ENCODE peak calls at places on chromosomes 11 and 22, in five cellular contexts. One of them, this sample, is unnamed.

GRCh38 chr11:104490182-104490581 is 326.2 kb upstream of the PDGFD start:
- DNase-seq in endodermal cell: peak; percentile 43
- DNase-seq in small intestine: no peak
- DNase-seq in upper lobe of right lung: no peak
- DNase-seq in IMR-90: no peak
- DNase-seq in this sample: no peak

GRCh38 chr11:38013157-38013556 is 1415.1 kb upstream of the RAG2 start:
- DNase-seq in endodermal cell: no peak
- DNase-seq in small intestine: no peak
- DNase-seq in upper lobe of right lung: no peak
- DNase-seq in IMR-90: no peak
- DNase-seq in this sample: no peak

GRCh38 chr11:1224491-1225385 is 1.9 kb downstream of the MUC5B start:
- DNase-seq in endodermal cell: peak; percentile 84
- DNase-seq in small intestine: no peak
- DNase-seq in upper lobe of right lung: peak; percentile 56
- DNase-seq in IMR-90: no peak
- DNase-seq in this sample: peak; percentile 97

GRCh38 chr11:6022954-6023353 is 7.6 kb downstream of the OR56A1 start:
- DNase-seq in endodermal cell: peak; percentile 63
- DNase-seq in small intestine: peak; percentile 37
- DNase-seq in upper lobe of right lung: no peak
- DNase-seq in IMR-90: peak; percentile 43
- DNase-seq in this sample: peak; percentile 37

GRCh38 chr11:45922425-45923082 is at the start of gene LARGE2:
- DNase-seq in endodermal cell: peak; percentile 93
- DNase-seq in small intestine: no peak
- DNase-seq in upper lobe of right lung: peak; percentile 91
- DNase-seq in IMR-90: no peak
- DNase-seq in this sample: peak; percentile 99

GRCh38 chr22:26215766-26216165 is 46.5 kb downstream of the SEZ6L start:
- DNase-seq in endodermal cell: no peak
- DNase-seq in small intestine: no peak
- DNase-seq in upper lobe of right lung: no peak
- DNase-seq in IMR-90: no peak
- DNase-seq in this sample: no peak

GRCh38 chr22:20015187-20015625 is 1.4 kb downstream of the ARVCF start:
- DNase-seq in endodermal cell: no peak
- DNase-seq in small intestine: no peak
- DNase-seq in upper lobe of right lung: no peak
- DNase-seq in IMR-90: no peak
- DNase-seq in this sample: no peak

GRCh38 chr11:5317301-5317700 is 6.8 kb downstream of the OR51B2 start:
- DNase-seq in endodermal cell: no peak
- DNase-seq in small intestine: no peak
- DNase-seq in upper lobe of right lung: no peak
- DNase-seq in IMR-90: no peak
- DNase-seq in this sample: no peak

GRCh38 chr11:843818-844692 is 1.4 kb downstream of the TSPAN4 start:
- DNase-seq in endodermal cell: peak; percentile 96
- DNase-seq in small intestine: peak; percentile 27
- DNase-seq in upper lobe of right lung: peak; percentile 97
- DNase-seq in IMR-90: peak; percentile 90
- DNase-seq in this sample: peak; percentile 97

GRCh38 chr11:126990716-126991480 is 9.7 kb downstream of the KIRREL3 start:
- DNase-seq in endodermal cell: no peak
- DNase-seq in small intestine: no peak
- DNase-seq in upper lobe of right lung: no peak
- DNase-seq in IMR-90: peak; percentile 40
- DNase-seq in this sample: no peak

GRCh38 chr11:30346068-30346688 is 23.3 kb downstream of the ARL14EP start:
- DNase-seq in endodermal cell: no peak
- DNase-seq in small intestine: peak; percentile 47
- DNase-seq in upper lobe of right lung: no peak
- DNase-seq in IMR-90: peak; percentile 62
- DNase-seq in this sample: peak; percentile 24

GRCh38 chr22:35684270-35684700 is 33.4 kb upstream of the APOL5 start:
- DNase-seq in endodermal cell: peak; percentile 75
- DNase-seq in small intestine: no peak
- DNase-seq in upper lobe of right lung: no peak
- DNase-seq in IMR-90: peak; percentile 38
- DNase-seq in this sample: peak; percentile 24

GRCh38 chr22:35684732-35685131 is 32.9 kb upstream of the APOL5 start:
- DNase-seq in endodermal cell: no peak
- DNase-seq in small intestine: no peak
- DNase-seq in upper lobe of right lung: no peak
- DNase-seq in IMR-90: no peak
- DNase-seq in this sample: no peak

GRCh38 chr22:35687461-35687860 is 30.2 kb upstream of the APOL5 start:
- DNase-seq in endodermal cell: no peak
- DNase-seq in small intestine: no peak
- DNase-seq in upper lobe of right lung: no peak
- DNase-seq in IMR-90: no peak
- DNase-seq in this sample: no peak

GRCh38 chr22:35686298-35686697 is 31.4 kb upstream of the APOL5 start:
- DNase-seq in endodermal cell: no peak
- DNase-seq in small intestine: no peak
- DNase-seq in upper lobe of right lung: no peak
- DNase-seq in IMR-90: no peak
- DNase-seq in this sample: no peak

DNA sequence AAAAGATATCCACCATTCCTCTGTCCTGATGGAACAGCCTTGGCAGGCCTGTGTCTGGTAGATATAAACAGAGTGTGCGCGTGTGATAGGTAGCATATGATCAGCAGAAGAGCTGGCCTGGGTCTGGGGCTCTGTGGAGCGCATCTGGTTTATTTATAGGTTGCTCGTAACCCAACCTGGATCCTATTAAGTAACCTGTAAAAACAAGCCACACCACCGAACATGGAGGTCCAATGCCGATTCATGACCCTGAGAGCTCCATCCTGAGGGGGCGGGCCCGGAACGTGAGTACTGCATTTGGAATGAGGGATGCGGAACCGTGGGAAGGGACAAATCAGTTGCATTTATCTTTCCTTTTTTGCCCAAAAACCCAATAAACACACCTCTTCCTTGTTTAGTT is 31.9 kb upstream of the APOL5 start:
- DNase-seq in endodermal cell: no peak
- DNase-seq in small intestine: no peak
- DNase-seq in upper lobe of right lung: no peak
- DNase-seq in IMR-90: peak; percentile 50
- DNase-seq in this sample: no peak
- H3K4me3 ChIP-seq in endodermal cell: no peak overlapping the region
- H3K4me3 ChIP-seq in small intestine: no peak overlapping the region
- H3K4me3 ChIP-seq in upper lobe of right lung: no peak overlapping the region
- H3K4me3 ChIP-seq in IMR-90: no peak overlapping the region
- H3K4me3 ChIP-seq in this sample: no peak overlapping the region

GRCh38 chr11:66274219-66274618 is 3.8 kb upstream of the CNIH2 start:
- DNase-seq in endodermal cell: no peak
- DNase-seq in small intestine: no peak
- DNase-seq in upper lobe of right lung: no peak
- DNase-seq in IMR-90: no peak
- DNase-seq in this sample: no peak

GRCh38 chr11:66272600-66272999 is 4.2 kb downstream of the RAB1B start:
- DNase-seq in endodermal cell: no peak
- DNase-seq in small intestine: no peak
- DNase-seq in upper lobe of right lung: no peak
- DNase-seq in IMR-90: no peak
- DNase-seq in this sample: no peak

GRCh38 chr11:66268953-66269906 is 791 bp downstream of the RAB1B start:
- DNase-seq in endodermal cell: peak; percentile 78
- DNase-seq in small intestine: peak; percentile 51
- DNase-seq in upper lobe of right lung: peak; percentile 73
- DNase-seq in IMR-90: peak; percentile 48
- DNase-seq in this sample: peak; percentile 89

GRCh38 chr11:66268210-66268952 is at the start of gene RAB1B:
- DNase-seq in endodermal cell: peak; percentile 100
- DNase-seq in small intestine: peak; percentile 100
- DNase-seq in upper lobe of right lung: peak; percentile 100
- DNase-seq in IMR-90: peak; percentile 99
- DNase-seq in this sample: peak; percentile 99

GRCh38 chr11:66271816-66272215 is 3.4 kb downstream of the RAB1B start:
- DNase-seq in endodermal cell: no peak
- DNase-seq in small intestine: no peak
- DNase-seq in upper lobe of right lung: no peak
- DNase-seq in IMR-90: no peak
- DNase-seq in this sample: no peak
- H3K36me3 ChIP-seq in endodermal cell: peaks cover 42% of the 10 kb centered on the region
- H3K36me3 ChIP-seq in small intestine: peaks cover 29% of the 10 kb centered on the region
- H3K36me3 ChIP-seq in upper lobe of right lung: peaks cover 47% of the 10 kb centered on the region
- H3K36me3 ChIP-seq in IMR-90: peaks cover 50% of the 10 kb centered on the region
- H3K36me3 ChIP-seq in this sample: peaks cover 23% of the 10 kb centered on the region

GRCh38 chr11:124747406-124748099 is 4.5 kb downstream of the VSIG2 start:
- DNase-seq in endodermal cell: no peak
- DNase-seq in small intestine: no peak
- DNase-seq in upper lobe of right lung: no peak
- DNase-seq in IMR-90: no peak
- DNase-seq in this sample: peak; percentile 63

GRCh38 chr11:124749920-124750319 is 2.1 kb downstream of the VSIG2 start:
- DNase-seq in endodermal cell: peak; percentile 6
- DNase-seq in small intestine: no peak
- DNase-seq in upper lobe of right lung: no peak
- DNase-seq in IMR-90: no peak
- DNase-seq in this sample: no peak

GRCh38 chr11:124748481-124749338 is 3.3 kb downstream of the VSIG2 start:
- DNase-seq in endodermal cell: peak; percentile 34
- DNase-seq in small intestine: no peak
- DNase-seq in upper lobe of right lung: no peak
- DNase-seq in IMR-90: peak; percentile 56
- DNase-seq in this sample: peak; percentile 22

GRCh38 chr11:124746621-124747243 is 5.3 kb downstream of the VSIG2 start:
- DNase-seq in endodermal cell: peak; percentile 96
- DNase-seq in small intestine: peak; percentile 95
- DNase-seq in upper lobe of right lung: peak; percentile 94
- DNase-seq in IMR-90: peak; percentile 72
- DNase-seq in this sample: peak; percentile 97

GRCh38 chr11:124748100-124748418 is 4.0 kb downstream of the VSIG2 start:
- DNase-seq in endodermal cell: no peak
- DNase-seq in small intestine: no peak
- DNase-seq in upper lobe of right lung: no peak
- DNase-seq in IMR-90: no peak
- DNase-seq in this sample: peak; percentile 23
- H3K27me3 ChIP-seq in endodermal cell: peaks cover 93% of the 10 kb centered on the region
- H3K27me3 ChIP-seq in small intestine: no peaks in the 10 kb centered on the region
- H3K27me3 ChIP-seq in upper lobe of right lung: no peaks in the 10 kb centered on the region
- H3K27me3 ChIP-seq in IMR-90: no peaks in the 10 kb centered on the region
- H3K27me3 ChIP-seq in this sample: peaks cover 95% of the 10 kb centered on the region

GRCh38 chr11:112784323-112785073 is 176.7 kb upstream of the NCAM1 start:
- DNase-seq in endodermal cell: peak; percentile 70
- DNase-seq in small intestine: no peak
- DNase-seq in upper lobe of right lung: no peak
- DNase-seq in IMR-90: no peak
- DNase-seq in this sample: peak; percentile 75
- H3K4me3 ChIP-seq in endodermal cell: no peak overlapping the region
- H3K4me3 ChIP-seq in small intestine: no peak overlapping the region
- H3K4me3 ChIP-seq in upper lobe of right lung: no peak overlapping the region
- H3K4me3 ChIP-seq in IMR-90: no peak overlapping the region
- H3K4me3 ChIP-seq in this sample: no peak overlapping the region

GRCh38 chr11:32323814-32324130 is 111.6 kb downstream of the WT1 start:
- DNase-seq in endodermal cell: no peak
- DNase-seq in small intestine: no peak
- DNase-seq in upper lobe of right lung: no peak
- DNase-seq in IMR-90: no peak
- DNase-seq in this sample: no peak
- H3K36me3 ChIP-seq in endodermal cell: no peaks in the 10 kb centered on the region
- H3K36me3 ChIP-seq in small intestine: no peaks in the 10 kb centered on the region
- H3K36me3 ChIP-seq in upper lobe of right lung: no peaks in the 10 kb centered on the region
- H3K36me3 ChIP-seq in IMR-90: no peaks in the 10 kb centered on the region
- H3K36me3 ChIP-seq in this sample: no peaks in the 10 kb centered on the region

GRCh38 chr11:114058026-114058706 is 1.3 kb upstream of the ZBTB16 start:
- DNase-seq in endodermal cell: peak; percentile 78
- DNase-seq in small intestine: peak; percentile 17
- DNase-seq in upper lobe of right lung: peak; percentile 82
- DNase-seq in IMR-90: no peak
- DNase-seq in this sample: peak; percentile 54
- H3K27me3 ChIP-seq in endodermal cell: peaks cover 98% of the 10 kb centered on the region
- H3K27me3 ChIP-seq in small intestine: no peaks in the 10 kb centered on the region
- H3K27me3 ChIP-seq in upper lobe of right lung: no peaks in the 10 kb centered on the region
- H3K27me3 ChIP-seq in IMR-90: peaks cover 63% of the 10 kb centered on the region
- H3K27me3 ChIP-seq in this sample: peaks cover 67% of the 10 kb centered on the region

GRCh38 chr11:118915941-118916841 is 9.5 kb downstream of the BCL9L start:
- DNase-seq in endodermal cell: no peak
- DNase-seq in small intestine: no peak
- DNase-seq in upper lobe of right lung: no peak
- DNase-seq in IMR-90: no peak
- DNase-seq in this sample: peak; percentile 16

GRCh38 chr11:118916842-118917388 is 8.8 kb downstream of the BCL9L start:
- DNase-seq in endodermal cell: peak; percentile 96
- DNase-seq in small intestine: no peak
- DNase-seq in upper lobe of right lung: no peak
- DNase-seq in IMR-90: peak; percentile 75
- DNase-seq in this sample: peak; percentile 70

GRCh38 chr11:118918686-118919280 is 6.9 kb downstream of the BCL9L start:
- DNase-seq in endodermal cell: no peak
- DNase-seq in small intestine: peak; percentile 45
- DNase-seq in upper lobe of right lung: no peak
- DNase-seq in IMR-90: peak; percentile 43
- DNase-seq in this sample: no peak

GRCh38 chr11:118917488-118918127 is 8.1 kb downstream of the BCL9L start:
- DNase-seq in endodermal cell: peak; percentile 79
- DNase-seq in small intestine: peak; percentile 97
- DNase-seq in upper lobe of right lung: no peak
- DNase-seq in IMR-90: peak; percentile 91
- DNase-seq in this sample: peak; percentile 52

DNA sequence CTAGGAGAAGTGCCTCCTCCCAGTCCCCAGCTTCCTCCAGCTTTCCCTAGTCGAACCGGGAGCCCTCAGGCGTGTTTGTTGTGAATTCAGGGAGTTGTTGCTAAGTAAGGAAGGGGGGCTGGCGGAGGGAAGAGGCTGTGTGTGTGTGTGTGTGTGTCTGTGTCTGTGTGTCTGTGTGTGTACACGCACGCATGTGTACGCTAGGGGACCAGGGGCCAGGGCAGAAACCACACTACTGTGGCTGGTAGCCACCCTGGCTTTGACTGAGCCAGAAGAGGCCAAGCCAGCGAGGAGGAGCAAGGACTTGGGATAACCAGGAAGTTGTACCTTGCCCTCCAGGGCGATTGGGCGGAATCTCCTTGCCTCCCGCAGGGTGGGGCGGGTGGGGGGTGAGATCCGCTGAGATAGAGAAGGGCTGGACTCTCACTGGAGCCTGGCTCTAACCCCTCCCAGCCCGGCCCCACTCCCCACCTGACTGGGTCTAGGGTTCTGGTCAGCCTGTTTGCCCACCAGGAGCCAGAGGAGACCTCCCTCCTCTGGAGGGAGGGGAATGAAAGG is 7.5 kb downstream of the BCL9L start:
- DNase-seq in endodermal cell: peak; percentile 95
- DNase-seq in small intestine: peak; percentile 98
- DNase-seq in upper lobe of right lung: no peak
- DNase-seq in IMR-90: peak; percentile 91
- DNase-seq in this sample: peak; percentile 78
- H3K4me3 ChIP-seq in endodermal cell: peak overlapping the region; percentile 77
- H3K4me3 ChIP-seq in small intestine: peak overlapping the region; percentile 17
- H3K4me3 ChIP-seq in upper lobe of right lung: peak overlapping the region; percentile 31
- H3K4me3 ChIP-seq in IMR-90: peak overlapping the region; percentile 12
- H3K4me3 ChIP-seq in this sample: peak overlapping the region; percentile 34

GRCh38 chr11:61417670-61418069 is 12.1 kb downstream of the CPSF7 start:
- DNase-seq in endodermal cell: no peak
- DNase-seq in small intestine: no peak
- DNase-seq in upper lobe of right lung: no peak
- DNase-seq in IMR-90: peak; percentile 30
- DNase-seq in this sample: no peak
- H3K36me3 ChIP-seq in endodermal cell: peaks cover 95% of the 10 kb centered on the region
- H3K36me3 ChIP-seq in small intestine: peaks cover 37% of the 10 kb centered on the region
- H3K36me3 ChIP-seq in upper lobe of right lung: peaks cover 100% of the 10 kb centered on the region
- H3K36me3 ChIP-seq in IMR-90: peaks cover 68% of the 10 kb centered on the region
- H3K36me3 ChIP-seq in this sample: peaks cover 48% of the 10 kb centered on the region

This sample was measured in H7.